ENCODE peak calls at places on chromosomes 7 and 10, in ten cellular contexts. E is right lobe of liver, N is adrenal gland, C is uterus, Q is prostate gland, K is ovary, S is IMR-90, W is heart left ventricle, Y is A549, G is stomach. M is an unnamed sample. For H3K9me3, the result is how much of the 10 kb centered on the place peaks cover.

GRCh38 chr10:130485241-130485957 is 349.2 kb downstream of the GLRX3 start:
- DNase-seq in K (no peak), C (no peak), N (no peak), W (no peak), Q (no peak), Y (no peak), E (no peak), G (no peak), S (no peak), M (peak)

GRCh38 chr10:117545141-117546019 is 2.8 kb downstream of the EMX2 start:
- DNase-seq in G (no peak), N (no peak), S (no peak), E (no peak), Y (no peak), Q (no peak), C (no peak), K (peak), W (no peak), M (peak)

GRCh38 chr7:24401628-24402593 is 117.9 kb downstream of the NPY start:
- DNase-seq in N (no peak), Y (peak), K (no peak), Q (no peak), G (no peak), S (peak), W (no peak), C (no peak), E (no peak), M (no peak)

GRCh38 chr7:99008921-99009530 is 130.7 kb downstream of the TRRAP start:
- DNase-seq in Y (no peak), W (no peak), S (no peak), K (no peak), G (no peak), E (no peak), Q (no peak), C (no peak), N (no peak), M (peak)

GRCh38 chr7:97639036-97639435 is 92.8 kb upstream of the TAC1 start:
- DNase-seq in K (no peak), S (no peak), G (no peak), W (no peak), C (no peak), E (no peak), Y (no peak), Q (no peak), N (no peak), M (no peak)

GRCh38 chr7:150340024-150340749 is 1.2 kb downstream of the RARRES2 start:
- DNase-seq in K (peak), E (peak), W (no peak), G (peak), S (peak), Q (no peak), N (no peak), Y (no peak), C (peak), M (peak)

GRCh38 chr10:92387289-92387940 is 96.4 kb downstream of the MARCHF5 start:
- DNase-seq in S (peak), G (no peak), N (peak), C (no peak), Q (no peak), W (no peak), K (peak), Y (peak), E (no peak), M (no peak)

GRCh38 chr10:66678521-66678920 is 247.3 kb upstream of the LRRTM3 start:
- DNase-seq in E (no peak), S (peak), Q (no peak), Y (no peak), W (no peak), C (no peak), G (no peak), K (no peak), N (no peak), M (no peak)

GRCh38 chr10:7424315-7424714 is 13.5 kb upstream of the SFMBT2 start:
- DNase-seq in Q (no peak), N (no peak), C (no peak), E (no peak), K (no peak), Y (no peak), G (no peak), W (no peak), S (no peak), M (no peak)

GRCh38 chr10:21402606-21403083 is 122.8 kb downstream of the SKIDA1 start:
- DNase-seq in Q (no peak), E (no peak), W (no peak), Y (no peak), K (no peak), C (no peak), N (no peak), S (peak), G (no peak), M (no peak)

GRCh38 chr10:34047389-34047788 is 712.9 kb upstream of the NRP1 start:
- DNase-seq in W (no peak), S (no peak), Q (no peak), K (no peak), Y (no peak), N (no peak), C (no peak), E (no peak), G (no peak), M (no peak)

GRCh38 chr10:98262571-98262970 is 5.4 kb downstream of the LOXL4 start:
- DNase-seq in Q (no peak), S (peak), G (peak), W (peak), E (peak), K (no peak), Y (no peak), N (peak), C (no peak), M (no peak)

GRCh38 chr10:32197423-32197822 is 141.2 kb upstream of the KIF5B start:
- DNase-seq in G (no peak), Y (no peak), E (no peak), N (no peak), K (no peak), W (no peak), Q (no peak), C (no peak), S (peak), M (no peak)

GRCh38 chr10:26588611-26589010 is 108.9 kb upstream of the PDSS1 start:
- DNase-seq in Y (no peak), C (no peak), N (no peak), Q (no peak), S (no peak), K (no peak), W (no peak), E (no peak), G (no peak), M (no peak)

GRCh38 chr10:133158756-133159610 is 1.0 kb upstream of the KNDC1 start:
- DNase-seq in W (no peak), S (no peak), G (no peak), Q (no peak), C (peak), N (peak), K (peak), E (peak), Y (peak), M (no peak)

GRCh38 chr10:24261627-24262026 is 52.7 kb downstream of the KIAA1217 start:
- DNase-seq in Y (no peak), S (no peak), N (no peak), K (no peak), C (no peak), E (no peak), G (no peak), Q (no peak), W (no peak), M (no peak)

GRCh38 chr7:9709211-9709610 is 1264.5 kb upstream of the PHF14 start:
- DNase-seq in K (no peak), G (no peak), E (no peak), C (no peak), N (no peak), Y (no peak), W (no peak), S (no peak), Q (no peak), M (no peak)

GRCh38 chr7:119344466-119344865 is 928.5 kb upstream of the KCND2 start:
- DNase-seq in K (no peak), G (no peak), Y (no peak), N (no peak), W (no peak), C (no peak), S (no peak), E (no peak), Q (no peak), M (no peak)

GRCh38 chr10:8418631-8419030 is 364.1 kb downstream of the GATA3 start:
- DNase-seq in W (no peak), Y (no peak), G (no peak), C (no peak), Q (no peak), K (no peak), E (no peak), N (no peak), S (peak), M (no peak)

GRCh38 chr7:128437426-128438332 is 18.0 kb upstream of the HILPDA start:
- DNase-seq in Y (no peak), G (no peak), W (no peak), S (no peak), K (no peak), E (no peak), N (no peak), C (no peak), Q (no peak), M (no peak)

GRCh38 chr7:7861211-7861633 is 107.4 kb upstream of the GLCCI1 start:
- DNase-seq in Q (no peak), N (no peak), C (no peak), K (no peak), Y (peak), W (no peak), E (no peak), G (no peak), S (peak), M (no peak)

GRCh38 chr10:114714281-114714741 is 56.2 kb upstream of the ABLIM1 start:
- DNase-seq in K (no peak), G (peak), S (peak), W (no peak), Y (peak), Q (peak), N (no peak), E (no peak), C (no peak), M (no peak)

GRCh38 chr10:132585732-132586722 is 48.4 kb downstream of the INPP5A start:
- DNase-seq in C (no peak), N (no peak), Q (no peak), K (no peak), Y (no peak), W (peak), G (no peak), E (peak), S (no peak), M (peak)

GRCh38 chr10:35998036-35998435 is 355.9 kb upstream of the FZD8 start:
- DNase-seq in W (no peak), Y (no peak), G (no peak), Q (no peak), S (no peak), K (no peak), E (no peak), C (no peak), N (no peak), M (no peak)

GRCh38 chr7:28988818-28989595 is 30.9 kb upstream of the TRIL start:
- DNase-seq in Q (no peak), N (no peak), C (peak), S (peak), Y (no peak), E (no peak), W (no peak), K (no peak), G (no peak), M (no peak)

GRCh38 chr7:69452797-69453196 is 145.5 kb upstream of the AUTS2 start:
- DNase-seq in Q (no peak), N (no peak), S (no peak), Y (no peak), K (no peak), G (no peak), E (no peak), C (no peak), W (no peak), M (no peak)

GRCh38 chr7:134520130-134520529 is 7.2 kb upstream of the AKR1B10 start:
- DNase-seq in K (no peak), S (peak), C (no peak), N (no peak), E (no peak), G (no peak), Y (peak), Q (no peak), W (no peak), M (no peak)

GRCh38 chr7:33831389-33832118 is 73.8 kb upstream of the BMPER start:
- DNase-seq in G (no peak), N (no peak), W (no peak), Y (no peak), Q (peak), C (peak), E (no peak), S (no peak), K (no peak), M (no peak)

GRCh38 chr7:106367664-106368063 is 82.9 kb upstream of the NAMPT start:
- DNase-seq in W (no peak), Q (no peak), N (no peak), C (no peak), K (no peak), S (no peak), E (no peak), G (no peak), Y (no peak), M (no peak)

GRCh38 chr7:105304040-105304895 is 84.5 kb downstream of the SRPK2 start:
- DNase-seq in E (no peak), Q (peak), G (no peak), C (no peak), W (no peak), Y (no peak), N (no peak), S (peak), K (no peak), M (no peak)

GRCh38 chr7:82481499-82482097 is 38.0 kb upstream of the CACNA2D1 start:
- DNase-seq in N (no peak), Q (no peak), E (no peak), K (no peak), G (no peak), C (no peak), S (peak), Y (peak), W (no peak), M (no peak)

GRCh38 chr7:140649566-140650205 is 9.1 kb upstream of the DENND2A start:
- DNase-seq in Y (no peak), E (no peak), C (no peak), W (no peak), N (no peak), S (peak), K (peak), G (no peak), Q (no peak), M (no peak)

GRCh38 chr10:102310356-102311024 is 65.2 kb downstream of the GBF1 start:
- DNase-seq in W (no peak), S (peak), C (no peak), G (no peak), Q (no peak), N (no peak), Y (no peak), K (no peak), E (no peak), M (no peak)

GRCh38 chr7:87354749-87355148 is 9.3 kb downstream of the CROT start:
- DNase-seq in C (no peak), Y (no peak), S (peak), Q (no peak), N (no peak), K (no peak), W (no peak), E (no peak), G (no peak), M (no peak)

GRCh38 chr10:92816106-92816505 is 32.2 kb upstream of the EXOC6 start:
- DNase-seq in E (no peak), C (no peak), G (no peak), Y (no peak), S (peak), K (no peak), N (no peak), W (no peak), Q (no peak), M (no peak)

GRCh38 chr7:20399516-20399915 is 68.8 kb downstream of the ITGB8 start:
- DNase-seq in N (no peak), G (no peak), E (no peak), S (peak), Y (no peak), K (no peak), W (no peak), C (no peak), Q (no peak), M (no peak)

GRCh38 chr10:80172896-80173295 is 32.4 kb downstream of the ANXA11 start:
- DNase-seq in G (peak), K (no peak), N (no peak), S (no peak), E (no peak), Q (peak), C (no peak), Y (no peak), W (no peak), M (peak)

GRCh38 chr7:98054585-98054984 is 52.1 kb upstream of the LMTK2 start:
- DNase-seq in Y (no peak), G (no peak), W (no peak), E (no peak), Q (no peak), C (no peak), N (no peak), S (no peak), K (no peak), M (no peak)

GRCh38 chr7:121294448-121294992 is 34.3 kb upstream of the WNT16 start:
- DNase-seq in Q (no peak), N (no peak), G (no peak), K (no peak), C (no peak), W (no peak), Y (no peak), S (no peak), E (no peak), M (no peak)

DNA sequence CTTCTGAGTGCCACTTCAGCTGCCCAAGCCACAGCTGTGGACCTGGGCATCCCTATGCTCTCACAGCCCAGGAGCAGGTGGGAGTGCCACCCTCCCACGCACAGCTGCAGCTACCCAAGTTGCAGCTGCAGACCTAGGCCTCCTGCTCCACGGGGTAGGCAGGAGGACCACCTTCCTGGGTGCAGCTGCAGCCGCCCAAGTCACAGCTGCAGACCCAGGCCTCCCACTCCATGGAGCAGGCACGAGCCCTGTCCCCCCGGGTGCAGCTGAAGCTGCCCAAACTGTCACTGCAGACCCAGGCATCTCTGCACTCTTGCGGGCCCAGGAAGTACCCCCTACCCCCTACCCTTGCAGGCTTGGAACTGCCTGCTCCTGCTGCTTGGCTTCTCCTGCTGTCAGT is 260.2 kb downstream of the XPNPEP1 start:
- DNase-seq in C (no peak), E (no peak), Q (no peak), W (no peak), G (no peak), Y (no peak), N (no peak), S (no peak), K (no peak), M (no peak)
- H3K9me3 ChIP-seq in C (under half), E (under half), Q (under half), W (under half), G (under half), Y (under half), N (under half), S (under half), K (under half), M (under half)

GRCh38 chr10:71451754-71452153 is 55.0 kb downstream of the CDH23 start:
- DNase-seq in C (no peak), N (no peak), G (no peak), W (no peak), Y (no peak), S (no peak), K (no peak), Q (no peak), E (no peak), M (no peak)

GRCh38 chr10:71454347-71454746 is 57.6 kb downstream of the CDH23 start:
- DNase-seq in E (no peak), C (no peak), S (no peak), K (no peak), Q (no peak), Y (no peak), G (no peak), N (no peak), W (no peak), M (no peak)

GRCh38 chr10:71456631-71457030 is 59.9 kb downstream of the CDH23 start:
- DNase-seq in Q (no peak), S (no peak), C (no peak), K (no peak), G (no peak), E (no peak), W (no peak), N (no peak), Y (no peak), M (no peak)

GRCh38 chr10:71455035-71455434 is 58.3 kb downstream of the CDH23 start:
- DNase-seq in E (no peak), K (no peak), W (no peak), N (no peak), C (no peak), S (no peak), Q (no peak), Y (no peak), G (no peak), M (no peak)

DNA sequence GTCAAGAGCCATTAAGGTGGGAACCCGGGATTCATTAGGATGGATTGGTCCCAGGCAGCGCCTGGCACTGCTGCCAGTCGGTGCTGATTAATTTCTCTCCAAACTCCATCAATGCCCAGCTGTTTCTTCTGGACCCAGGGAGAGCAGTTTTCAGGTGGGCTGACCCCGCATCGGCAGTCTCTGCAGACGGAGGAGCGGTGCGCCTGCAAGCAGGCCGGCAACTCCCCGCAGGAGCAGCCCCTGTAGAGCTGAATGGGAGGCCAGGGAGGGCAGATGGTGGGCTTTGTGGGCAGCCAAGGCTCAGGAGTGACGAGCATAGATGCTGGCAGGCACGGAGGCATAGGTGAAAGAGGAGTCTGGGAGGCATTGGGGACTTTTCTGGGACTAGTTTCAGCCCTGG is 56.5 kb downstream of the CDH23 start:
- DNase-seq in Y (no peak), S (no peak), C (no peak), W (no peak), G (no peak), Q (no peak), E (no peak), N (no peak), K (no peak), M (no peak)
- TF ChIP-seq POLR2A in Y (no peak), S (no peak), C (no peak), W (no peak), G (no peak), Q (no peak), E (no peak), N (no peak), K (no peak), M (no peak)

DNA sequence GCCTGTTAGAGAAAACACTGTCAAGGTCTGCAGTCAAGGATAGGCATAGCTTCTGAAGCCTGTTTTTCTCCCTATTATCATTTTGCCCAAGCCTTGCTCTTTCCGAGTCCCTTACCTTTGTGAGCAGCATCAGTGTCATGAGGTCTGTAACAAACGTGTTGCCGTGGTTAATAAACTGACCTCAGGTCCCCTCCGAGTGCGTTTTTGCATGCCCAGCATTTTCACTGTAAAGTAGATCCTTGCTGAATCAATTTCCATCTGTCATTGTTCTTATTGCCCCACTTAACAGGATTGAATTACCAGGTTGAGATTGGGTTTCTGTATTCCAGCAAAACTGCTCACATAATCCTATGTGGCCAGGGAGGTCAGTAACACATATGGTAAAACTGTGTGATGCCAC is 110.3 kb downstream of the ZNF248 start:
- DNase-seq in S (no peak), C (no peak), Q (no peak), N (no peak), Y (no peak), E (no peak), W (no peak), G (no peak), K (no peak), M (no peak)
- H3K9me3 ChIP-seq in S (under half), C (under half), Q (under half), N (under half), Y (under half), E (under half), W (under half), G (under half), K (under half), M (under half)

DNA sequence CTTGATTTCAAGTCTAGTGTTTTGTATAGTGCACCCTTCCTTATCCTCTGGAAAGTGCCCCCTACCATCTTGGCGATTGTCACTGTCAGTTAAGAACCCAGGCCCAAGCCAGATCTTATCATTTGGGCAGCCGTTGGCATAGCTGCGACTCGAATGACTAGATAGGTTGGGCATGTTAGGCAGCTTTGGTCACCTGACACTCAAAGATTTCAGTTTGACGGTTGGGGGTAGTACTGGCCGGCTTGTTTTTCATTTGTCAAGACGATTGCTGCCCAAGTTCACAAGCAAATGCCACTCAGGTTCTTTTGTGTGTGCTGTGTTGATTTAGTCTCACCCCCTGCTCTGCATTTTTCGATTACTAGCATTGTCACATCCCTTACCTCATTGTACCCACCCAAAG is 6.7 kb downstream of the NIPSNAP2 start:
- DNase-seq in Y (no peak), N (no peak), S (no peak), W (no peak), G (no peak), K (no peak), C (no peak), Q (no peak), E (no peak), M (no peak)
- TF ChIP-seq POLR2A in Y (no peak), N (no peak), S (no peak), W (no peak), G (no peak), K (no peak), C (no peak), Q (no peak), E (no peak), M (no peak)